ENCODE peak calls at places on chromosomes 11 and 22, in nine cellular contexts. One of them, this sample, is unnamed.

GRCh38 chr11:117010808-117011540 is 87.3 kb downstream of the SIK3 start:
- DNase-seq in Daoy: peak; percentile 66
- DNase-seq in A172: peak; percentile 76
- DNase-seq in effector CD4-positive, alpha-beta T cell: no peak
- DNase-seq in HTR-8/SVneo: peak; percentile 87
- DNase-seq in Peyer's patch: no peak
- DNase-seq in activated naive CD4-positive, alpha-beta T cell: no peak
- DNase-seq in kidney tubule cell: peak; percentile 56
- DNase-seq in activated CD8-positive, alpha-beta memory T cell treated with anti-CD3 and anti-CD28 coated beads, Interleukin-2, amount 50 U/mL, for 48 hours: no peak
- DNase-seq in this sample: no peak

GRCh38 chr11:67665537-67666302 is 8.7 kb downstream of the ALDH3B2 start:
- DNase-seq in Daoy: no peak
- DNase-seq in A172: no peak
- DNase-seq in effector CD4-positive, alpha-beta T cell: no peak
- DNase-seq in HTR-8/SVneo: no peak
- DNase-seq in Peyer's patch: peak; percentile 58
- DNase-seq in activated naive CD4-positive, alpha-beta T cell: no peak
- DNase-seq in kidney tubule cell: peak; percentile 28
- DNase-seq in activated CD8-positive, alpha-beta memory T cell treated with anti-CD3 and anti-CD28 coated beads, Interleukin-2, amount 50 U/mL, for 48 hours: no peak
- DNase-seq in this sample: no peak

GRCh38 chr11:1771700-1772099 is 8.0 kb upstream of the CTSD start:
- DNase-seq in Daoy: peak; percentile 57
- DNase-seq in A172: no peak
- DNase-seq in effector CD4-positive, alpha-beta T cell: no peak
- DNase-seq in HTR-8/SVneo: no peak
- DNase-seq in Peyer's patch: peak; percentile 44
- DNase-seq in activated naive CD4-positive, alpha-beta T cell: no peak
- DNase-seq in kidney tubule cell: peak; percentile 12
- DNase-seq in activated CD8-positive, alpha-beta memory T cell treated with anti-CD3 and anti-CD28 coated beads, Interleukin-2, amount 50 U/mL, for 48 hours: no peak
- DNase-seq in this sample: no peak

GRCh38 chr11:108703916-108704315 is 39.0 kb downstream of the DDX10 start:
- DNase-seq in Daoy: no peak
- DNase-seq in A172: no peak
- DNase-seq in effector CD4-positive, alpha-beta T cell: no peak
- DNase-seq in HTR-8/SVneo: no peak
- DNase-seq in Peyer's patch: no peak
- DNase-seq in activated naive CD4-positive, alpha-beta T cell: no peak
- DNase-seq in kidney tubule cell: peak; percentile 60
- DNase-seq in activated CD8-positive, alpha-beta memory T cell treated with anti-CD3 and anti-CD28 coated beads, Interleukin-2, amount 50 U/mL, for 48 hours: no peak
- DNase-seq in this sample: no peak

GRCh38 chr11:67265633-67266423 is 445 bp upstream of the GRK2 start:
- DNase-seq in Daoy: peak; percentile 67
- DNase-seq in A172: no peak
- DNase-seq in effector CD4-positive, alpha-beta T cell: peak; percentile 72
- DNase-seq in HTR-8/SVneo: peak; percentile 92
- DNase-seq in Peyer's patch: peak; percentile 88
- DNase-seq in activated naive CD4-positive, alpha-beta T cell: peak; percentile 76
- DNase-seq in kidney tubule cell: peak; percentile 76
- DNase-seq in activated CD8-positive, alpha-beta memory T cell treated with anti-CD3 and anti-CD28 coated beads, Interleukin-2, amount 50 U/mL, for 48 hours: peak; percentile 95
- DNase-seq in this sample: peak; percentile 76

GRCh38 chr11:17544181-17544622 is at the start of gene USH1C:
- DNase-seq in Daoy: peak; percentile 43
- DNase-seq in A172: no peak
- DNase-seq in effector CD4-positive, alpha-beta T cell: no peak
- DNase-seq in HTR-8/SVneo: no peak
- DNase-seq in Peyer's patch: peak; percentile 80
- DNase-seq in activated naive CD4-positive, alpha-beta T cell: no peak
- DNase-seq in kidney tubule cell: peak; percentile 61
- DNase-seq in activated CD8-positive, alpha-beta memory T cell treated with anti-CD3 and anti-CD28 coated beads, Interleukin-2, amount 50 U/mL, for 48 hours: peak; percentile 73
- DNase-seq in this sample: peak; percentile 8

GRCh38 chr11:23103403-23103802 is 243.1 kb upstream of the CCDC179 start:
- DNase-seq in Daoy: no peak
- DNase-seq in A172: no peak
- DNase-seq in effector CD4-positive, alpha-beta T cell: no peak
- DNase-seq in HTR-8/SVneo: no peak
- DNase-seq in Peyer's patch: no peak
- DNase-seq in activated naive CD4-positive, alpha-beta T cell: no peak
- DNase-seq in kidney tubule cell: peak; percentile 6
- DNase-seq in activated CD8-positive, alpha-beta memory T cell treated with anti-CD3 and anti-CD28 coated beads, Interleukin-2, amount 50 U/mL, for 48 hours: no peak
- DNase-seq in this sample: no peak

GRCh38 chr11:41175304-41175972 is 284.0 kb downstream of the LRRC4C start:
- DNase-seq in Daoy: no peak
- DNase-seq in A172: no peak
- DNase-seq in effector CD4-positive, alpha-beta T cell: no peak
- DNase-seq in HTR-8/SVneo: no peak
- DNase-seq in Peyer's patch: no peak
- DNase-seq in activated naive CD4-positive, alpha-beta T cell: no peak
- DNase-seq in kidney tubule cell: no peak
- DNase-seq in activated CD8-positive, alpha-beta memory T cell treated with anti-CD3 and anti-CD28 coated beads, Interleukin-2, amount 50 U/mL, for 48 hours: no peak
- DNase-seq in this sample: no peak

GRCh38 chr11:67345949-67346819 is 7.2 kb downstream of the POLD4 start:
- DNase-seq in Daoy: peak; percentile 58
- DNase-seq in A172: peak; percentile 61
- DNase-seq in effector CD4-positive, alpha-beta T cell: no peak
- DNase-seq in HTR-8/SVneo: no peak
- DNase-seq in Peyer's patch: peak; percentile 66
- DNase-seq in activated naive CD4-positive, alpha-beta T cell: no peak
- DNase-seq in kidney tubule cell: peak; percentile 77
- DNase-seq in activated CD8-positive, alpha-beta memory T cell treated with anti-CD3 and anti-CD28 coated beads, Interleukin-2, amount 50 U/mL, for 48 hours: no peak
- DNase-seq in this sample: no peak

GRCh38 chr11:69074786-69075185 is 26.1 kb downstream of the TPCN2 start:
- DNase-seq in Daoy: no peak
- DNase-seq in A172: no peak
- DNase-seq in effector CD4-positive, alpha-beta T cell: no peak
- DNase-seq in HTR-8/SVneo: no peak
- DNase-seq in Peyer's patch: no peak
- DNase-seq in activated naive CD4-positive, alpha-beta T cell: no peak
- DNase-seq in kidney tubule cell: no peak
- DNase-seq in activated CD8-positive, alpha-beta memory T cell treated with anti-CD3 and anti-CD28 coated beads, Interleukin-2, amount 50 U/mL, for 48 hours: no peak
- DNase-seq in this sample: no peak

GRCh38 chr11:134532921-134533421 is 120.9 kb upstream of the B3GAT1 start:
- DNase-seq in Daoy: no peak
- DNase-seq in A172: no peak
- DNase-seq in effector CD4-positive, alpha-beta T cell: no peak
- DNase-seq in HTR-8/SVneo: no peak
- DNase-seq in Peyer's patch: peak; percentile 29
- DNase-seq in activated naive CD4-positive, alpha-beta T cell: no peak
- DNase-seq in kidney tubule cell: no peak
- DNase-seq in activated CD8-positive, alpha-beta memory T cell treated with anti-CD3 and anti-CD28 coated beads, Interleukin-2, amount 50 U/mL, for 48 hours: peak; percentile 32
- DNase-seq in this sample: no peak

GRCh38 chr22:44309137-44309536 is 3.6 kb downstream of the SHISAL1 start:
- DNase-seq in Daoy: peak; percentile 95
- DNase-seq in A172: peak; percentile 92
- DNase-seq in effector CD4-positive, alpha-beta T cell: no peak
- DNase-seq in HTR-8/SVneo: peak; percentile 85
- DNase-seq in Peyer's patch: peak; percentile 60
- DNase-seq in activated naive CD4-positive, alpha-beta T cell: no peak
- DNase-seq in kidney tubule cell: peak; percentile 89
- DNase-seq in activated CD8-positive, alpha-beta memory T cell treated with anti-CD3 and anti-CD28 coated beads, Interleukin-2, amount 50 U/mL, for 48 hours: no peak
- DNase-seq in this sample: no peak

GRCh38 chr22:47177334-47177815 is 414.9 kb downstream of the TBC1D22A start:
- DNase-seq in Daoy: no peak
- DNase-seq in A172: no peak
- DNase-seq in effector CD4-positive, alpha-beta T cell: no peak
- DNase-seq in HTR-8/SVneo: no peak
- DNase-seq in Peyer's patch: peak; percentile 37
- DNase-seq in activated naive CD4-positive, alpha-beta T cell: no peak
- DNase-seq in kidney tubule cell: no peak
- DNase-seq in activated CD8-positive, alpha-beta memory T cell treated with anti-CD3 and anti-CD28 coated beads, Interleukin-2, amount 50 U/mL, for 48 hours: no peak
- DNase-seq in this sample: no peak

GRCh38 chr11:117992136-117992535 is 5.9 kb downstream of the IL10RA start:
- DNase-seq in Daoy: no peak
- DNase-seq in A172: no peak
- DNase-seq in effector CD4-positive, alpha-beta T cell: no peak
- DNase-seq in HTR-8/SVneo: no peak
- DNase-seq in Peyer's patch: no peak
- DNase-seq in activated naive CD4-positive, alpha-beta T cell: no peak
- DNase-seq in kidney tubule cell: no peak
- DNase-seq in activated CD8-positive, alpha-beta memory T cell treated with anti-CD3 and anti-CD28 coated beads, Interleukin-2, amount 50 U/mL, for 48 hours: no peak
- DNase-seq in this sample: no peak